ENCODE peak calls at places on chromosomes 6 and 20, in seven cellular contexts. I is GM12878, L is Panc1, Y is sigmoid colon, N is H1, M is HCT116, J is SK-N-MC. K is an unnamed sample.
A peak's percentile ranks its signal among the peaks of the same experiment; 100 is the strongest.

GRCh38 chr20:11394145-11394833 is 523.4 kb upstream of the BTBD3 start:
- DNase-seq in I (no peak), L (no peak), Y (no peak), N (no peak), M (no peak), J (no peak), K (no peak)

GRCh38 chr20:38473353-38473795 is 731 bp downstream of the RALGAPB start:
- DNase-seq in I (no peak), L (no peak), Y (no peak), N (no peak), M (no peak), J (no peak), K (no peak)

GRCh38 chr6:127406122-127406521 is 53.1 kb downstream of the KIAA0408 start:
- DNase-seq in I (no peak), L (no peak), Y (no peak), N (no peak), M (no peak), J (no peak), K (no peak)

GRCh38 chr20:38032585-38033329 is 499 bp downstream of the TTI1 start:
- DNase-seq in I (no peak), L (no peak), Y (no peak), N (no peak), M (no peak), J (no peak), K (no peak)

GRCh38 chr6:115914098-115914497 is 146.6 kb downstream of the FRK start:
- DNase-seq in I (no peak), L (no peak), Y (no peak), N (no peak), M (no peak), J (no peak), K (no peak)

GRCh38 chr20:53579581-53580375 is 13.9 kb downstream of the ZNF217 start:
- DNase-seq in I (no peak), L (no peak), Y (no peak), N (no peak), M (no peak), J (no peak), K (no peak)

GRCh38 chr6:105136433-105137350 is 43.1 kb downstream of the POPDC3 start:
- DNase-seq in I (no peak), L (no peak), Y (peak; percentile 88), N (peak; percentile 78), M (no peak), J (no peak), K (peak; percentile 38)

GRCh38 chr20:13800728-13801134 is 15.9 kb downstream of the NDUFAF5 start:
- DNase-seq in I (no peak), L (no peak), Y (peak; percentile 96), N (no peak), M (no peak), J (no peak), K (no peak)

GRCh38 chr20:4067600-4068261 is 52.4 kb upstream of the RNF24 start:
- DNase-seq in I (no peak), L (no peak), Y (peak; percentile 44), N (no peak), M (no peak), J (no peak), K (no peak)

GRCh38 chr20:32159766-32160221 is 47.7 kb downstream of the PLAGL2 start:
- DNase-seq in I (no peak), L (no peak), Y (peak; percentile 52), N (no peak), M (no peak), J (no peak), K (no peak)

GRCh38 chr6:50128420-50129005 is 78.8 kb upstream of the DEFB112 start:
- DNase-seq in I (no peak), L (no peak), Y (no peak), N (no peak), M (no peak), J (peak; percentile 48), K (no peak)

GRCh38 chr6:75205776-75206334 is at the start of gene COL12A1:
- DNase-seq in I (no peak), L (no peak), Y (peak; percentile 99), N (peak; percentile 86), M (peak; percentile 80), J (no peak), K (no peak)
- TF ChIP-seq POLR2AphosphoS5 in I (no peak), L (no peak), Y (peak; percentile 78), N (no peak), M (peak; percentile 25), J (no peak), K (no peak)

DNA sequence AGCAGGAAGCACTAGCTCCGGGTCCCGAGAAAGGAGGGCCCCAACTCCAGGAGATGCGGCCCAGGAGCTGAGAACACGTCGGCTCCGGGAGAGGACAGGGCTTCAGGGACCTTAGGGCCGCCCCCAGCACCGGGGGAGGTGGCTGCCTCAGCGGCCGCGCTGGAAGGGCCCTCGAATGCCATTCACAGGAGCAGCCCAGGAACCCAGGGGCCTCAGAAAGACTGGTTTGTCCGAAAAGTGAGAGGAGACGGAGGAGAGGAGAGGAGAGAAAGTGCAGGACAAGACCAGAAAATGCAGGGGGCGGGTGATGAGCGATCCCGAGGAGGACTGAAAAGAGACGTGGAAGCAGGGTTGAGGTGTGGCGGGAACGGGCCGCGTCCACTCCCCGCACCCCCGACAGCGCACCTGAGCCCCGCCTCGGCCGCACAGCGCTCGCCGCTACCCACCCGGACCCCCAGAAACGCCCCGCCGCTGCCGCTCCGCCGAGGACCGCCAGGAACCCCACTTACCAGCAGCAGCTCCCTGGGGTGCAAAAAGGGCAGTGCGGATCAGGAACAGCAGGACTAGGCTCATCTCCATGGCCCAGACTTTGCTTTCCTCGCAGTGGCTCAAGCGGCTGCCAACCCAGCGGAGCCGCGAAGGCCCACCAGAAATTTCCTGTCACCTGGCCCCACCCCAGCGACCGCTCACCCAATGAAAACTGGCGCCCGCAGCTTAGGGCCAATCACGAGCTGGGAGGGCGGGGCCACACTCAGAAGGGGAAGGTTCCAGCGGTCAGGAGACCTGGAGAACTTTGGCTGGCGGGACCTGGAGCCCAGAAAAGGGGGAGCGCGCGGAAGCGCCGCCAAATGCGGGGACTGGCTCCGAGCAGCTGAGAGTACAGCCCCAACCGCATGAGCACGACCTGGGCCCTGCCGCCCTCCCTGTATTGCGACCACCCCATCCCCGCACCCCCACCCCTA is 25.4 kb downstream of the HLA-F start:
- DNase-seq in I (no peak), L (no peak), Y (peak; percentile 98), N (peak; percentile 91), M (peak; percentile 69), J (no peak), K (peak; percentile 93)
- TF ChIP-seq POLR2AphosphoS5 in I (peak; percentile 28), L (no peak), Y (peak; percentile 39), N (no peak), M (peak; percentile 74), J (no peak), K (no peak)

GRCh38 chr20:5658897-5659296 is 91.3 kb upstream of the SHLD1 start:
- DNase-seq in I (no peak), L (no peak), Y (peak; percentile 90), N (no peak), M (no peak), J (peak; percentile 63), K (no peak)
- TF ChIP-seq POLR2AphosphoS5 in I (no peak), L (no peak), Y (no peak), N (no peak), M (no peak), J (no peak), K (no peak)

DNA sequence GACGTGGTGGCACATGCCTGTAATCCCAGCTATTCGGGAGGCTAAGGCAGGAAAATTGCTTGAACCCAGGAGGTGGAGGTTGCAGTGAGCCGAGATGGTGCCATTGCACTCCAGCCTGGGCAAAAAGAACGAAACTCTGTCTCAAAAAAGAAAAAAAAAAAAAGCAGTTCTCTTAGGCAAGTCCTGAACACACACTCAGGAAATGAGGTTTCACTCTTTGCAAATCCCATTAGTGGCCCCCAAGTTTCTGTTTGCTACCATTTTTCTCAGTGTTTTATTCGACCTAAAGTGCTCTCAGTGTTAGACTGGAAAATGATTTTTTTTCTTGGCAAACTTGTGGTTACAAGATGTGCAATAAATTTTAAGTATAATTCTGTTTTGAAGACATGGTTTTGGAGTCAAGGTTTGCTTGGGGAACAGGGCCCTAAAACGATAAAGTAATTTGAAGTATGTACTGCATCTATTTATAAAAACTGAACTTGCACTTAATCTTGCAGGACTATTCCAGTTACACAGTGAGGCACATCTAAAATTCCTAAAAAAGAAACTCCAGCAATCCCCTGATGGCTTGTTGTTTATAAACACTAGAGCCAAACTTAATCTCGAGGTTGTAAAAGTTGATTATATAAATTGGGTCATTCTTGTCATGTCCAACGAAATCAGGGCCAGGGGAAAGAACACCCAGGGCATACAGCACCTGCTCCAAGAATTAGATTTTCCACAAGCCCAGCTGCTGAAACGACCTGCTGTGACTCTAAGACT is 42.6 kb downstream of the MAP1LC3A start:
- DNase-seq in I (no peak), L (no peak), Y (no peak), N (no peak), M (no peak), J (no peak), K (no peak)
- TF ChIP-seq POLR2AphosphoS5 in I (no peak), L (no peak), Y (no peak), N (no peak), M (no peak), J (no peak), K (no peak)

K was measured in GM12891.